ENCODE peak calls at places on chromosomes 12 and 14, in five cellular contexts. One of them, this sample, is unnamed.

GRCh38 chr14:74176404-74176788 is 62.9 kb upstream of the VSX2 start:
- DNase-seq in CD8-positive, alpha-beta T cell: no peak
- DNase-seq in small intestine: no peak
- DNase-seq in prostate gland: no peak
- DNase-seq in psoas muscle: no peak
- DNase-seq in this sample: no peak

GRCh38 chr12:124512667-124513296 is 54.6 kb downstream of the NCOR2 start:
- DNase-seq in CD8-positive, alpha-beta T cell: no peak
- DNase-seq in small intestine: peak; percentile 75
- DNase-seq in prostate gland: peak; percentile 74
- DNase-seq in psoas muscle: peak; percentile 93
- DNase-seq in this sample: peak; percentile 89

GRCh38 chr12:6172086-6172485 is 28.1 kb upstream of the CD9 start:
- DNase-seq in CD8-positive, alpha-beta T cell: no peak
- DNase-seq in small intestine: no peak
- DNase-seq in prostate gland: no peak
- DNase-seq in psoas muscle: no peak
- DNase-seq in this sample: no peak

GRCh38 chr12:10214131-10214876 is 1.6 kb downstream of the GABARAPL1 start:
- DNase-seq in CD8-positive, alpha-beta T cell: no peak
- DNase-seq in small intestine: peak; percentile 53
- DNase-seq in prostate gland: no peak
- DNase-seq in psoas muscle: no peak
- DNase-seq in this sample: no peak

GRCh38 chr12:110741371-110741770 is 1.3 kb downstream of the PPP1CC start:
- DNase-seq in CD8-positive, alpha-beta T cell: no peak
- DNase-seq in small intestine: peak; percentile 63
- DNase-seq in prostate gland: no peak
- DNase-seq in psoas muscle: no peak
- DNase-seq in this sample: peak; percentile 47

GRCh38 chr14:34843011-34843554 is 32.1 kb downstream of the BAZ1A start:
- DNase-seq in CD8-positive, alpha-beta T cell: no peak
- DNase-seq in small intestine: no peak
- DNase-seq in prostate gland: peak; percentile 16
- DNase-seq in psoas muscle: no peak
- DNase-seq in this sample: no peak

GRCh38 chr14:33534636-33535035 is 416.2 kb downstream of the EGLN3 start:
- DNase-seq in CD8-positive, alpha-beta T cell: no peak
- DNase-seq in small intestine: no peak
- DNase-seq in prostate gland: no peak
- DNase-seq in psoas muscle: no peak
- DNase-seq in this sample: no peak

GRCh38 chr12:90959538-90960139 is 4.7 kb upstream of the CCER1 start:
- DNase-seq in CD8-positive, alpha-beta T cell: no peak
- DNase-seq in small intestine: peak; percentile 61
- DNase-seq in prostate gland: peak; percentile 23
- DNase-seq in psoas muscle: no peak
- DNase-seq in this sample: no peak

GRCh38 chr12:47378907-47379306 is 299.1 kb upstream of the AMIGO2 start:
- DNase-seq in CD8-positive, alpha-beta T cell: no peak
- DNase-seq in small intestine: no peak
- DNase-seq in prostate gland: no peak
- DNase-seq in psoas muscle: no peak
- DNase-seq in this sample: no peak

GRCh38 chr14:22976620-22977433 is 5.5 kb downstream of the AJUBA start:
- DNase-seq in CD8-positive, alpha-beta T cell: no peak
- DNase-seq in small intestine: peak; percentile 78
- DNase-seq in prostate gland: no peak
- DNase-seq in psoas muscle: no peak
- DNase-seq in this sample: peak; percentile 76

GRCh38 chr12:58924652-58925051 is 4.3 kb upstream of the LRIG3 start:
- DNase-seq in CD8-positive, alpha-beta T cell: no peak
- DNase-seq in small intestine: no peak
- DNase-seq in prostate gland: no peak
- DNase-seq in psoas muscle: no peak
- DNase-seq in this sample: no peak

GRCh38 chr14:84959796-84960515 is 570.0 kb upstream of the FLRT2 start:
- DNase-seq in CD8-positive, alpha-beta T cell: no peak
- DNase-seq in small intestine: no peak
- DNase-seq in prostate gland: no peak
- DNase-seq in psoas muscle: no peak
- DNase-seq in this sample: no peak

GRCh38 chr12:25794580-25794979 is 163.9 kb upstream of the RASSF8 start:
- DNase-seq in CD8-positive, alpha-beta T cell: no peak
- DNase-seq in small intestine: no peak
- DNase-seq in prostate gland: no peak
- DNase-seq in psoas muscle: no peak
- DNase-seq in this sample: no peak

GRCh38 chr14:94110552-94111181 is at the start of gene IFI27:
- DNase-seq in CD8-positive, alpha-beta T cell: no peak
- DNase-seq in small intestine: peak; percentile 85
- DNase-seq in prostate gland: no peak
- DNase-seq in psoas muscle: peak; percentile 54
- DNase-seq in this sample: peak; percentile 82

GRCh38 chr14:101763941-101764709 is 2.6 kb downstream of the PPP2R5C start:
- DNase-seq in CD8-positive, alpha-beta T cell: no peak
- DNase-seq in small intestine: peak; percentile 79
- DNase-seq in prostate gland: no peak
- DNase-seq in psoas muscle: no peak
- DNase-seq in this sample: no peak

GRCh38 chr14:100719976-100720520 is 6.6 kb upstream of the DLK1 start:
- DNase-seq in CD8-positive, alpha-beta T cell: no peak
- DNase-seq in small intestine: no peak
- DNase-seq in prostate gland: no peak
- DNase-seq in psoas muscle: no peak
- DNase-seq in this sample: no peak

GRCh38 chr12:109910969-109911348 is 10.9 kb downstream of the TCHP start:
- DNase-seq in CD8-positive, alpha-beta T cell: no peak
- DNase-seq in small intestine: peak; percentile 14
- DNase-seq in prostate gland: no peak
- DNase-seq in psoas muscle: no peak
- DNase-seq in this sample: no peak

GRCh38 chr12:2353691-2354090 is 300.9 kb downstream of the CACNA1C start:
- DNase-seq in CD8-positive, alpha-beta T cell: no peak
- DNase-seq in small intestine: no peak
- DNase-seq in prostate gland: no peak
- DNase-seq in psoas muscle: no peak
- DNase-seq in this sample: no peak

GRCh38 chr14:92729632-92730358 is 18.6 kb downstream of the LGMN start:
- DNase-seq in CD8-positive, alpha-beta T cell: no peak
- DNase-seq in small intestine: no peak
- DNase-seq in prostate gland: no peak
- DNase-seq in psoas muscle: no peak
- DNase-seq in this sample: no peak

GRCh38 chr14:49250109-49250508 is 336.1 kb downstream of the RPS29 start:
- DNase-seq in CD8-positive, alpha-beta T cell: no peak
- DNase-seq in small intestine: no peak
- DNase-seq in prostate gland: no peak
- DNase-seq in psoas muscle: no peak
- DNase-seq in this sample: no peak

GRCh38 chr14:99534863-99535262 is 53.7 kb downstream of the CCNK start:
- DNase-seq in CD8-positive, alpha-beta T cell: no peak
- DNase-seq in small intestine: no peak
- DNase-seq in prostate gland: no peak
- DNase-seq in psoas muscle: no peak
- DNase-seq in this sample: no peak

GRCh38 chr12:66014818-66015217 is 115.7 kb downstream of the LLPH start:
- DNase-seq in CD8-positive, alpha-beta T cell: no peak
- DNase-seq in small intestine: no peak
- DNase-seq in prostate gland: no peak
- DNase-seq in psoas muscle: no peak
- DNase-seq in this sample: no peak

GRCh38 chr12:4849024-4849594 is 60.6 kb upstream of the KCNA1 start:
- DNase-seq in CD8-positive, alpha-beta T cell: no peak
- DNase-seq in small intestine: peak; percentile 23
- DNase-seq in prostate gland: no peak
- DNase-seq in psoas muscle: no peak
- DNase-seq in this sample: no peak

GRCh38 chr12:112346194-112346593 is 36.0 kb downstream of the HECTD4 start:
- DNase-seq in CD8-positive, alpha-beta T cell: no peak
- DNase-seq in small intestine: no peak
- DNase-seq in prostate gland: no peak
- DNase-seq in psoas muscle: no peak
- DNase-seq in this sample: no peak

GRCh38 chr14:90804776-90805391 is 11.3 kb downstream of the TTC7B start:
- DNase-seq in CD8-positive, alpha-beta T cell: no peak
- DNase-seq in small intestine: no peak
- DNase-seq in prostate gland: no peak
- DNase-seq in psoas muscle: no peak
- DNase-seq in this sample: no peak
- H3K27ac ChIP-seq in CD8-positive, alpha-beta T cell: no peak overlapping the region
- H3K27ac ChIP-seq in small intestine: peak overlapping the region; percentile 52
- H3K27ac ChIP-seq in prostate gland: no peak overlapping the region
- H3K27ac ChIP-seq in psoas muscle: no peak overlapping the region
- H3K27ac ChIP-seq in this sample: no peak overlapping the region

DNA sequence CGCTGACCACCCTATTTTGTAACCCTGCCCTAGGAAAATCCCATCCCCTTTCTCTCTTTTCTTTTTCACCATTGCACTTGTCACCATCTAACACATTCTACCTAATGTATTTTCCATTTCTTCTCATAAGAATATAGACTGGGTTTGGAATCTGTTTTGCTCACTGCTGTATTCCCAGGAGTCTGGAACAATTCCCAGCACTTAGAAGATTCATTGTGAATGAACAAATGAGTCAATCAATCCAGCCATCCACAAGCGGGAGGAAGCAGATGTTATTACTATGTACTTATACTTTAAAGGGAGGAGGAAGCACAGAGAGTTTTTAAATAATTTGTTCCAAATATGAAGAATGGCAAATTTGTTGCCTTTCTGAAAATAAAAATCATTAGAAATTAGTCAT is 142.1 kb downstream of the KIF21A start:
- DNase-seq in CD8-positive, alpha-beta T cell: no peak
- DNase-seq in small intestine: no peak
- DNase-seq in prostate gland: no peak
- DNase-seq in psoas muscle: no peak
- DNase-seq in this sample: no peak
- H3K4me3 ChIP-seq in CD8-positive, alpha-beta T cell: no peak overlapping the region
- H3K4me3 ChIP-seq in small intestine: no peak overlapping the region
- H3K4me3 ChIP-seq in prostate gland: no peak overlapping the region
- H3K4me3 ChIP-seq in psoas muscle: no peak overlapping the region
- H3K4me3 ChIP-seq in this sample: no peak overlapping the region

GRCh38 chr14:96270565-96271420 is 14.8 kb downstream of the BDKRB1 start:
- DNase-seq in CD8-positive, alpha-beta T cell: no peak
- DNase-seq in small intestine: no peak
- DNase-seq in prostate gland: no peak
- DNase-seq in psoas muscle: no peak
- DNase-seq in this sample: no peak
- H3K4me1 ChIP-seq in CD8-positive, alpha-beta T cell: no peaks in the 10 kb centered on the region
- H3K4me1 ChIP-seq in small intestine: no peaks in the 10 kb centered on the region
- H3K4me1 ChIP-seq in prostate gland: no peaks in the 10 kb centered on the region
- H3K4me1 ChIP-seq in psoas muscle: peaks cover 5% of the 10 kb centered on the region
- H3K4me1 ChIP-seq in this sample: no peaks in the 10 kb centered on the region

GRCh38 chr14:64438181-64438839 is 27.0 kb upstream of the AKAP5 start:
- DNase-seq in CD8-positive, alpha-beta T cell: no peak
- DNase-seq in small intestine: peak; percentile 62
- DNase-seq in prostate gland: no peak
- DNase-seq in psoas muscle: no peak
- DNase-seq in this sample: no peak

GRCh38 chr14:64434528-64434927 is 30.8 kb upstream of the AKAP5 start:
- DNase-seq in CD8-positive, alpha-beta T cell: no peak
- DNase-seq in small intestine: no peak
- DNase-seq in prostate gland: no peak
- DNase-seq in psoas muscle: no peak
- DNase-seq in this sample: no peak

GRCh38 chr14:64442300-64442988 is 22.9 kb upstream of the AKAP5 start:
- DNase-seq in CD8-positive, alpha-beta T cell: no peak
- DNase-seq in small intestine: no peak
- DNase-seq in prostate gland: no peak
- DNase-seq in psoas muscle: no peak
- DNase-seq in this sample: no peak

GRCh38 chr14:64440494-64440893 is 24.8 kb upstream of the AKAP5 start:
- DNase-seq in CD8-positive, alpha-beta T cell: no peak
- DNase-seq in small intestine: no peak
- DNase-seq in prostate gland: no peak
- DNase-seq in psoas muscle: no peak
- DNase-seq in this sample: no peak

DNA sequence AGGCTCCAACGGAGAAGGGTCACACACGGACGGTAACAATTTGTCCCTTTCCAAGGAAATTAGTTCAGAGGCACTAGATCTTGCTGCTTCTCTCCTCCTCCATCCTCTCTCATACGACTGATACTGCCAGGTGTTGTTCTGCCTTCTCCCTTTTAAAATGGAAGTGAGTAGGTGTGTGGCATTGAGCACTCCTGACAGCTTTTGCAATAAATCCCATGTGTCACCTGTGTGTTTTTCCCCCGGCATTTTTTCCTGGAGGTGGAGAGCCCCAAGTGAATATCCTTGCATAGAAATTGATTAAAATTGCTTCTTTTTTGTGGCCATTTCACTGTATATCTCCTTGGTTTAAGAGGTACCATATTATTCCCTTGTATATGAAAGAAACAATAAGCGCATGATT is 26.2 kb upstream of the AKAP5 start:
- DNase-seq in CD8-positive, alpha-beta T cell: no peak
- DNase-seq in small intestine: no peak
- DNase-seq in prostate gland: no peak
- DNase-seq in psoas muscle: no peak
- DNase-seq in this sample: no peak
- H3K27ac ChIP-seq in CD8-positive, alpha-beta T cell: no peak overlapping the region
- H3K27ac ChIP-seq in small intestine: no peak overlapping the region
- H3K27ac ChIP-seq in prostate gland: no peak overlapping the region
- H3K27ac ChIP-seq in psoas muscle: no peak overlapping the region
- H3K27ac ChIP-seq in this sample: no peak overlapping the region

GRCh38 chr14:24123465-24124417 is 6.7 kb upstream of the FITM1 start:
- DNase-seq in CD8-positive, alpha-beta T cell: no peak
- DNase-seq in small intestine: no peak
- DNase-seq in prostate gland: no peak
- DNase-seq in psoas muscle: no peak
- DNase-seq in this sample: no peak
- H3K4me3 ChIP-seq in CD8-positive, alpha-beta T cell: no peak overlapping the region
- H3K4me3 ChIP-seq in small intestine: no peak overlapping the region
- H3K4me3 ChIP-seq in prostate gland: no peak overlapping the region
- H3K4me3 ChIP-seq in psoas muscle: no peak overlapping the region
- H3K4me3 ChIP-seq in this sample: no peak overlapping the region

GRCh38 chr12:96255077-96255476 is 60.9 kb downstream of the ELK3 start:
- DNase-seq in CD8-positive, alpha-beta T cell: no peak
- DNase-seq in small intestine: no peak
- DNase-seq in prostate gland: no peak
- DNase-seq in psoas muscle: peak; percentile 59
- DNase-seq in this sample: no peak
- H3K4me1 ChIP-seq in CD8-positive, alpha-beta T cell: peaks cover 9% of the 10 kb centered on the region
- H3K4me1 ChIP-seq in small intestine: no peaks in the 10 kb centered on the region
- H3K4me1 ChIP-seq in prostate gland: peaks cover 7% of the 10 kb centered on the region
- H3K4me1 ChIP-seq in psoas muscle: no peaks in the 10 kb centered on the region
- H3K4me1 ChIP-seq in this sample: no peaks in the 10 kb centered on the region

GRCh38 chr12:16277585-16277984 is at the start of gene SLC15A5:
- DNase-seq in CD8-positive, alpha-beta T cell: no peak
- DNase-seq in small intestine: no peak
- DNase-seq in prostate gland: no peak
- DNase-seq in psoas muscle: no peak
- DNase-seq in this sample: no peak
- H3K27ac ChIP-seq in CD8-positive, alpha-beta T cell: no peak within 1 kb of the TSS
- H3K27ac ChIP-seq in small intestine: no peak within 1 kb of the TSS
- H3K27ac ChIP-seq in prostate gland: no peak within 1 kb of the TSS
- H3K27ac ChIP-seq in psoas muscle: no peak within 1 kb of the TSS
- H3K27ac ChIP-seq in this sample: no peak within 1 kb of the TSS